ENCODE peak calls at places on chromosomes 11 and 22, in nine cellular contexts. One of them, this sample, is unnamed.

GRCh38 chr11:10838906-10839305 is 18.9 kb downstream of the ZBED5 start:
- DNase-seq in gastrocnemius medialis: no peak
- DNase-seq in body of pancreas: no peak
- DNase-seq in esophagus squamous epithelium: no peak
- DNase-seq in adrenal gland: no peak
- DNase-seq in HCT116: no peak
- DNase-seq in transverse colon: no peak
- DNase-seq in heart left ventricle: no peak
- DNase-seq in A549: no peak
- DNase-seq in this sample: no peak

GRCh38 chr11:112163875-112164521 is at the start of gene IL18:
- DNase-seq in heart left ventricle: no peak
- DNase-seq in transverse colon: peak; percentile 88
- DNase-seq in esophagus squamous epithelium: no peak
- DNase-seq in A549: peak; percentile 88
- DNase-seq in adrenal gland: peak; percentile 16
- DNase-seq in gastrocnemius medialis: peak; percentile 75
- DNase-seq in body of pancreas: peak; percentile 77
- DNase-seq in HCT116: peak; percentile 78
- DNase-seq in this sample: no peak

GRCh38 chr11:2316169-2316962 is 14.6 kb downstream of the TSPAN32 start:
- DNase-seq in heart left ventricle: no peak
- DNase-seq in gastrocnemius medialis: no peak
- DNase-seq in transverse colon: no peak
- DNase-seq in A549: no peak
- DNase-seq in adrenal gland: no peak
- DNase-seq in HCT116: no peak
- DNase-seq in body of pancreas: peak; percentile 9
- DNase-seq in esophagus squamous epithelium: no peak
- DNase-seq in this sample: no peak

GRCh38 chr11:75891947-75892739 is 77.1 kb downstream of the UVRAG start:
- DNase-seq in heart left ventricle: no peak
- DNase-seq in A549: no peak
- DNase-seq in transverse colon: no peak
- DNase-seq in HCT116: no peak
- DNase-seq in adrenal gland: no peak
- DNase-seq in esophagus squamous epithelium: no peak
- DNase-seq in gastrocnemius medialis: no peak
- DNase-seq in body of pancreas: no peak
- DNase-seq in this sample: no peak

GRCh38 chr11:36501236-36501635 is 8.8 kb downstream of the TRAF6 start:
- DNase-seq in HCT116: no peak
- DNase-seq in transverse colon: no peak
- DNase-seq in adrenal gland: no peak
- DNase-seq in heart left ventricle: no peak
- DNase-seq in body of pancreas: no peak
- DNase-seq in A549: no peak
- DNase-seq in gastrocnemius medialis: peak; percentile 48
- DNase-seq in esophagus squamous epithelium: no peak
- DNase-seq in this sample: no peak

GRCh38 chr11:79173615-79174014 is 267.2 kb downstream of the TENM4 start:
- DNase-seq in gastrocnemius medialis: peak; percentile 55
- DNase-seq in transverse colon: no peak
- DNase-seq in adrenal gland: no peak
- DNase-seq in HCT116: no peak
- DNase-seq in esophagus squamous epithelium: no peak
- DNase-seq in heart left ventricle: peak; percentile 31
- DNase-seq in body of pancreas: no peak
- DNase-seq in A549: no peak
- DNase-seq in this sample: no peak

GRCh38 chr11:8223513-8223899 is 40.2 kb downstream of the LMO1 start:
- DNase-seq in gastrocnemius medialis: no peak
- DNase-seq in HCT116: no peak
- DNase-seq in A549: no peak
- DNase-seq in transverse colon: no peak
- DNase-seq in adrenal gland: no peak
- DNase-seq in heart left ventricle: no peak
- DNase-seq in esophagus squamous epithelium: no peak
- DNase-seq in body of pancreas: no peak
- DNase-seq in this sample: no peak

GRCh38 chr11:110689306-110689705 is 22.9 kb downstream of the ARHGAP20 start:
- DNase-seq in transverse colon: no peak
- DNase-seq in adrenal gland: no peak
- DNase-seq in A549: no peak
- DNase-seq in heart left ventricle: no peak
- DNase-seq in gastrocnemius medialis: no peak
- DNase-seq in esophagus squamous epithelium: no peak
- DNase-seq in body of pancreas: no peak
- DNase-seq in HCT116: no peak
- DNase-seq in this sample: no peak

GRCh38 chr11:75760710-75761493 is 7.7 kb upstream of the DGAT2 start:
- DNase-seq in A549: no peak
- DNase-seq in gastrocnemius medialis: no peak
- DNase-seq in HCT116: no peak
- DNase-seq in esophagus squamous epithelium: no peak
- DNase-seq in body of pancreas: no peak
- DNase-seq in heart left ventricle: no peak
- DNase-seq in adrenal gland: no peak
- DNase-seq in transverse colon: no peak
- DNase-seq in this sample: no peak

GRCh38 chr11:126308271-126308671 is 4.4 kb downstream of the DCPS start:
- DNase-seq in body of pancreas: no peak
- DNase-seq in heart left ventricle: no peak
- DNase-seq in adrenal gland: no peak
- DNase-seq in esophagus squamous epithelium: no peak
- DNase-seq in HCT116: no peak
- DNase-seq in transverse colon: no peak
- DNase-seq in gastrocnemius medialis: peak; percentile 45
- DNase-seq in A549: no peak
- DNase-seq in this sample: no peak

GRCh38 chr11:1026163-1026450 is 10.4 kb downstream of the MUC6 start:
- DNase-seq in body of pancreas: no peak
- DNase-seq in HCT116: no peak
- DNase-seq in heart left ventricle: no peak
- DNase-seq in transverse colon: no peak
- DNase-seq in adrenal gland: no peak
- DNase-seq in gastrocnemius medialis: no peak
- DNase-seq in A549: no peak
- DNase-seq in esophagus squamous epithelium: no peak
- DNase-seq in this sample: no peak

GRCh38 chr11:72228229-72228843 is 3.8 kb downstream of the INPPL1 start:
- DNase-seq in gastrocnemius medialis: peak; percentile 11
- DNase-seq in adrenal gland: no peak
- DNase-seq in esophagus squamous epithelium: no peak
- DNase-seq in A549: no peak
- DNase-seq in heart left ventricle: no peak
- DNase-seq in transverse colon: no peak
- DNase-seq in body of pancreas: peak; percentile 20
- DNase-seq in HCT116: no peak
- DNase-seq in this sample: peak; percentile 24

GRCh38 chr22:22818861-22819855 is 68.5 kb upstream of the IGLL5 start:
- DNase-seq in transverse colon: peak; percentile 37
- DNase-seq in esophagus squamous epithelium: no peak
- DNase-seq in A549: no peak
- DNase-seq in HCT116: no peak
- DNase-seq in body of pancreas: no peak
- DNase-seq in heart left ventricle: no peak
- DNase-seq in gastrocnemius medialis: no peak
- DNase-seq in adrenal gland: no peak
- DNase-seq in this sample: no peak

GRCh38 chr11:111949519-111950426 is 12.6 kb downstream of the DIXDC1 start:
- DNase-seq in HCT116: no peak
- DNase-seq in esophagus squamous epithelium: no peak
- DNase-seq in body of pancreas: no peak
- DNase-seq in adrenal gland: peak; percentile 65
- DNase-seq in heart left ventricle: no peak
- DNase-seq in A549: no peak
- DNase-seq in transverse colon: no peak
- DNase-seq in gastrocnemius medialis: no peak
- DNase-seq in this sample: no peak

DNA sequence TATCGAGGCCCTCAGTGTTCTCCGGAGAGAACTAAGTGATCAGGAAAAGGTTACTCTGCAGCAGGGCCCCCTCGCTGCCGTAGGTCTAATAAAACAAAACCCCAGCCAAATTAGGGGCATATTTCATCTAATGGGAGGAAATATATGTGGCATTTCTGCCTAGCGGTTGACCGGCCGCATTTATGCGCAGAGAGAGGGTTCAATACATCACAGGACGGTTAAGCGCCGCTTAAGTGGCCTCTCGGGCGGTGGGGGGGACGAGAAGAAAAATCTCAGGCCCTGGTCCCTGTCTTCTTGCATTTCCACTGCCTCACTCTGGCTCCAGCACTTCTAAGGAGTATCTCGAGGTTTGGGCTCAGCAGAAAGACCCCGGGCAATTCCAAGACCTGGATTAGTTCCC is 564.2 kb downstream of the MN1 start:
- DNase-seq in gastrocnemius medialis: no peak
- DNase-seq in A549: no peak
- DNase-seq in heart left ventricle: no peak
- DNase-seq in HCT116: no peak
- DNase-seq in transverse colon: no peak
- DNase-seq in esophagus squamous epithelium: no peak
- DNase-seq in adrenal gland: no peak
- DNase-seq in body of pancreas: no peak
- DNase-seq in this sample: no peak
- TF ChIP-seq POLR2A in gastrocnemius medialis: no peak
- TF ChIP-seq POLR2A in A549: no peak
- TF ChIP-seq POLR2A in heart left ventricle: no peak
- TF ChIP-seq POLR2A in HCT116: no peak
- TF ChIP-seq POLR2A in transverse colon: no peak
- TF ChIP-seq POLR2A in esophagus squamous epithelium: no peak
- TF ChIP-seq POLR2A in adrenal gland: no peak
- TF ChIP-seq POLR2A in body of pancreas: no peak
- TF ChIP-seq POLR2A in this sample: no peak

DNA sequence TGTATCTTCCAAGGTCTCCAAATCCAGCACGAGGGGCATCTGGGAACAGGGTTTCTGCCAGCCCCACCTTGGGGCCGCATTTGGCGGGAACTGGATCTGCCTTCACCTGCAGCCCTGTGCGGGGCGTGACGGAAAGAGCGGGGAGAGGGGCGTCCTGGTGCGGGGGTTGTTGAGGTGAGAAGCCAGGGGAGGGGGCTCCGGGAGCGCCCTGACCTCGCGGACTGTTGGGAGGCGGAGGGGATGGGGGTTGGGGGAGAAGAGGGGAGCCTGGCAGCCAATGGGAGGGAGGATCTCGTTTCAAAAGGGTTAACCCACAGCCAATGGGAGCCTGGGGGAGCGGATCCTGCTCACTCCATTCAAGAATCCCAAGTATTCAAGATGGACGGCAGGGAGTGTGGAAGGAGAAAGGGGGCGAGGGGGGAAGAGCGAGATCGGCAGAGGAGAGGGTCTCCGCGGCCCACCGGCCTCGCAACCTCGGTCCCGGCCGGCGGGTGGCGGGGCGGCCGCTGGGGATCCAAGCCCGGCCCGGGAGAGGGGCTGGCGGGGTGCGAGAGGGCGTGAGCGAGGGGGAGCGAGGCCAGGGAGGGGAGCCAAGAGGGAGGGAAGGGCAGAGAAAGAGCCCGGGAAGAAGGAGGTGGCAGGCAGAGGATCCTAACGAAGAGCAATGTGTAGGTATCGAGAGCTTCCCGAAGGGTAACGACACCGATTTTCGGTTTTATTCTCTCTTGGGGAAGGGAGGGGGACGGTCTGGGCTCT is 11.5 kb downstream of the YPEL4 start:
- DNase-seq in body of pancreas: peak; percentile 71
- DNase-seq in esophagus squamous epithelium: no peak
- DNase-seq in transverse colon: peak; percentile 44
- DNase-seq in adrenal gland: peak; percentile 67
- DNase-seq in heart left ventricle: peak; percentile 80
- DNase-seq in HCT116: no peak
- DNase-seq in gastrocnemius medialis: no peak
- DNase-seq in A549: peak; percentile 89
- DNase-seq in this sample: no peak
- TF ChIP-seq POLR2A in body of pancreas: peak; percentile 64
- TF ChIP-seq POLR2A in esophagus squamous epithelium: no peak
- TF ChIP-seq POLR2A in transverse colon: peak; percentile 12
- TF ChIP-seq POLR2A in adrenal gland: no peak
- TF ChIP-seq POLR2A in heart left ventricle: peak; percentile 37
- TF ChIP-seq POLR2A in HCT116: peak; percentile 53
- TF ChIP-seq POLR2A in gastrocnemius medialis: no peak
- TF ChIP-seq POLR2A in A549: peak; percentile 63
- TF ChIP-seq POLR2A in this sample: no peak

DNA sequence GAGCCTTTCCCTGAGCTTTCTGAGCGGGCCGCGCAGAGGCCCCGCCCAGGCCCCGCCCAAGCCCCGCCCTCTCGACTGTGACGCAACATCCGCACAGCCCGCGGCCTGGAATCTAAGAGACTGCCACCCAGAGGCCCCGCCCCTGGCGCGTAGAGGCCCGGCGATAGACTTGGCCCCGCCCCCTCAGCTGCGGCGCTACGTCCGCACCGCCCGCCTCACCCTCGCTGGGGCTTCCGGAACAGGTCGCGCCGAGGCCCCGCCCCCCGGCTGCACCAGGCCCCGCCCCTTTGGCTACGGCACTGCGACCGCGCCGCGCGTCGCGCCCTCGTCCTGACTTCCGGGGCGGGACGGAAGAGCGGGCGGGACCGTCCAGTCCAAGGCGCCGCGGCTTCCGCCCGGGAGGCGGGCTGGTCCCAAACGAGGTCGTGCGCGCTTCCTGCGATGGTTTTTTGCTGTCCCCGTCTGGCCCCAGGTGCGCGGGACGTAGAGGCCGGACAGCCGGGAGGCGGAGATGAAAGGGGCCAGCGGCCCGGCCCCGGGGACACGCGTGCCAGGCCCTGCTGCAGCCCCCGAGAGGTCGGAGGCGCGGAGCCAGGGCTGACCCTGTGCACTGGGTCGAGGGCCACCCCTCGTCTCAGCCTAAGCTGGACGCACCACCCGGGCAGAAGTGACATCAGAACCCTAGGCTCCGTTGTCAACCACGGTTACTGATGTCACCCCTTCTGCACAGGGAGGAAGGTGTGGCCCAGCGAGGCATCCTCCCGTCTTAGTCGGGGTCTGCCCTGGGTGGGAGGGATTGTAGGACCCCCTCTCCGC is 59.0 kb upstream of the WNT7B start:
- DNase-seq in A549: peak; percentile 98
- DNase-seq in adrenal gland: peak; percentile 99
- DNase-seq in HCT116: peak; percentile 96
- DNase-seq in heart left ventricle: peak; percentile 100
- DNase-seq in gastrocnemius medialis: peak; percentile 100
- DNase-seq in body of pancreas: peak; percentile 100
- DNase-seq in transverse colon: peak; percentile 100
- DNase-seq in esophagus squamous epithelium: peak; percentile 92
- DNase-seq in this sample: peak; percentile 100
- TF ChIP-seq POLR2A in A549: peak; percentile 68
- TF ChIP-seq POLR2A in adrenal gland: peak; percentile 90
- TF ChIP-seq POLR2A in HCT116: peak; percentile 51
- TF ChIP-seq POLR2A in heart left ventricle: peak; percentile 96
- TF ChIP-seq POLR2A in gastrocnemius medialis: peak; percentile 96
- TF ChIP-seq POLR2A in body of pancreas: peak; percentile 97
- TF ChIP-seq POLR2A in transverse colon: peak; percentile 97
- TF ChIP-seq POLR2A in esophagus squamous epithelium: peak; percentile 94
- TF ChIP-seq POLR2A in this sample: peak; percentile 95

DNA sequence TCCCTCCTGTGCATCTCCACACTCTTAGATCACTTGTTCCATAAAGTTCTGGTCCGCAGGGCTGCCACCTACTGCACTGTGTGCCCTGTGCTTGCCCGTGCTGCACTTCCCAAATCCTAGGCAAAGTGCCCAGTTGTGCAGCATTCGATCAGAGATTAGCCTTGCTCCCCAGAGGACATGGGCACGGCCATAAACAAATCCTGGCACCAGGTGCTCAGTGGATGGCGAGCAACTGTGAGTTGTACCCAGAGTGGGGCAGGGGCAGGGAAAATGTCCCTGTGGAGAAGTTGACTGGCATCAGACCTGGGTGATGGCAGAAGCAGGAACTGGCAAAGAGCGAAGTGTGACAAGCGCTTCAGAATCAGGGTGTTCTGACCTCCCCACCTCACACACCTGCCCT is 4.7 kb downstream of the FADS2 start:
- DNase-seq in A549: no peak
- DNase-seq in heart left ventricle: peak; percentile 36
- DNase-seq in transverse colon: no peak
- DNase-seq in esophagus squamous epithelium: no peak
- DNase-seq in gastrocnemius medialis: no peak
- DNase-seq in HCT116: no peak
- DNase-seq in body of pancreas: peak; percentile 41
- DNase-seq in adrenal gland: no peak
- DNase-seq in this sample: no peak
- TF ChIP-seq POLR2A in A549: no peak
- TF ChIP-seq POLR2A in heart left ventricle: no peak
- TF ChIP-seq POLR2A in transverse colon: no peak
- TF ChIP-seq POLR2A in esophagus squamous epithelium: no peak
- TF ChIP-seq POLR2A in gastrocnemius medialis: no peak
- TF ChIP-seq POLR2A in HCT116: no peak
- TF ChIP-seq POLR2A in body of pancreas: no peak
- TF ChIP-seq POLR2A in adrenal gland: no peak
- TF ChIP-seq POLR2A in this sample: no peak

This sample was measured in breast epithelium.